ENCODE peak calls at places on chromosomes 11 and 22, in five cellular contexts. One of them, this sample, is unnamed. For H3K36me3, the result is how much of the 10 kb centered on the place peaks cover.

GRCh38 chr11:73139476-73140198 is 2.5 kb downstream of the FCHSD2 start:
- DNase-seq in neural progenitor cell: no peak
- DNase-seq in fibroblast of lung: peak
- DNase-seq in GM23338: no peak
- DNase-seq in mammary epithelial cell: no peak
- DNase-seq in this sample: peak

GRCh38 chr11:134574425-134574824 is 162.4 kb upstream of the B3GAT1 start:
- DNase-seq in fibroblast of lung: no peak
- DNase-seq in mammary epithelial cell: no peak
- DNase-seq in GM23338: no peak
- DNase-seq in neural progenitor cell: no peak
- DNase-seq in this sample: no peak

GRCh38 chr11:115611343-115611742 is 107.1 kb upstream of the CADM1 start:
- DNase-seq in fibroblast of lung: no peak
- DNase-seq in mammary epithelial cell: no peak
- DNase-seq in neural progenitor cell: peak
- DNase-seq in GM23338: peak
- DNase-seq in this sample: no peak

GRCh38 chr11:65537296-65537597 is 12.4 kb downstream of the SCYL1 start:
- DNase-seq in neural progenitor cell: no peak
- DNase-seq in fibroblast of lung: no peak
- DNase-seq in mammary epithelial cell: no peak
- DNase-seq in GM23338: no peak
- DNase-seq in this sample: no peak

GRCh38 chr11:101907826-101908225 is 7.0 kb upstream of the CEP126 start:
- DNase-seq in mammary epithelial cell: no peak
- DNase-seq in neural progenitor cell: no peak
- DNase-seq in fibroblast of lung: no peak
- DNase-seq in GM23338: no peak
- DNase-seq in this sample: no peak

GRCh38 chr11:71477637-71478011 is 24.6 kb downstream of the NADSYN1 start:
- DNase-seq in fibroblast of lung: no peak
- DNase-seq in neural progenitor cell: peak
- DNase-seq in GM23338: peak
- DNase-seq in mammary epithelial cell: no peak
- DNase-seq in this sample: no peak

GRCh38 chr11:3367221-3367620 is 11.7 kb downstream of the ZNF195 start:
- DNase-seq in GM23338: no peak
- DNase-seq in neural progenitor cell: no peak
- DNase-seq in mammary epithelial cell: no peak
- DNase-seq in fibroblast of lung: no peak
- DNase-seq in this sample: no peak

GRCh38 chr11:70952171-70952570 is 300.2 kb downstream of the SHANK2 start:
- DNase-seq in neural progenitor cell: no peak
- DNase-seq in fibroblast of lung: no peak
- DNase-seq in mammary epithelial cell: no peak
- DNase-seq in GM23338: no peak
- DNase-seq in this sample: no peak

GRCh38 chr22:20015971-20016733 is 471 bp downstream of the ARVCF start:
- DNase-seq in neural progenitor cell: peak
- DNase-seq in fibroblast of lung: no peak
- DNase-seq in GM23338: peak
- DNase-seq in mammary epithelial cell: no peak
- DNase-seq in this sample: no peak

GRCh38 chr22:27323646-27324045 is 477.9 kb downstream of the MN1 start:
- DNase-seq in fibroblast of lung: no peak
- DNase-seq in neural progenitor cell: no peak
- DNase-seq in mammary epithelial cell: no peak
- DNase-seq in GM23338: peak
- DNase-seq in this sample: no peak

GRCh38 chr22:47166446-47167016 is 404.1 kb downstream of the TBC1D22A start:
- DNase-seq in neural progenitor cell: no peak
- DNase-seq in GM23338: no peak
- DNase-seq in mammary epithelial cell: no peak
- DNase-seq in fibroblast of lung: no peak
- DNase-seq in this sample: no peak

GRCh38 chr11:65391007-65391406 is 4.6 kb downstream of the FRMD8 start:
- DNase-seq in fibroblast of lung: peak
- DNase-seq in GM23338: peak
- DNase-seq in mammary epithelial cell: no peak
- DNase-seq in neural progenitor cell: peak
- DNase-seq in this sample: peak

GRCh38 chr11:131916633-131917032 is 546.2 kb downstream of the NTM start:
- DNase-seq in fibroblast of lung: no peak
- DNase-seq in GM23338: no peak
- DNase-seq in mammary epithelial cell: no peak
- DNase-seq in neural progenitor cell: no peak
- DNase-seq in this sample: peak

GRCh38 chr22:49367016-49367697 is 460.5 kb downstream of the BRD1 start:
- DNase-seq in neural progenitor cell: peak
- DNase-seq in fibroblast of lung: no peak
- DNase-seq in GM23338: no peak
- DNase-seq in mammary epithelial cell: no peak
- DNase-seq in this sample: no peak

GRCh38 chr11:113237261-113237660 is 77.1 kb upstream of the TTC12 start:
- DNase-seq in GM23338: no peak
- DNase-seq in fibroblast of lung: no peak
- DNase-seq in mammary epithelial cell: no peak
- DNase-seq in neural progenitor cell: no peak
- DNase-seq in this sample: no peak

GRCh38 chr11:2687223-2687530 is 12.6 kb downstream of the KCNQ1OT1 start:
- DNase-seq in GM23338: no peak
- DNase-seq in neural progenitor cell: no peak
- DNase-seq in fibroblast of lung: no peak
- DNase-seq in mammary epithelial cell: no peak
- DNase-seq in this sample: no peak

GRCh38 chr11:103110406-103110805 is 1.2 kb downstream of the DYNC2H1 start:
- DNase-seq in fibroblast of lung: peak
- DNase-seq in neural progenitor cell: no peak
- DNase-seq in mammary epithelial cell: peak
- DNase-seq in GM23338: no peak
- DNase-seq in this sample: peak

GRCh38 chr11:65524747-65525658 is at the start of gene SCYL1:
- DNase-seq in GM23338: peak
- DNase-seq in mammary epithelial cell: peak
- DNase-seq in neural progenitor cell: peak
- DNase-seq in fibroblast of lung: peak
- DNase-seq in this sample: peak

GRCh38 chr11:37459430-37459829 is 861.4 kb upstream of the RAG2 start:
- DNase-seq in neural progenitor cell: no peak
- DNase-seq in fibroblast of lung: no peak
- DNase-seq in GM23338: no peak
- DNase-seq in mammary epithelial cell: no peak
- DNase-seq in this sample: no peak

GRCh38 chr11:76769645-76770586 is 13.2 kb upstream of the TSKU start:
- DNase-seq in fibroblast of lung: peak
- DNase-seq in neural progenitor cell: no peak
- DNase-seq in GM23338: no peak
- DNase-seq in mammary epithelial cell: peak
- DNase-seq in this sample: no peak

GRCh38 chr22:23769321-23769965 is 1.7 kb upstream of the CHCHD10 start:
- DNase-seq in GM23338: no peak
- DNase-seq in neural progenitor cell: no peak
- DNase-seq in fibroblast of lung: no peak
- DNase-seq in mammary epithelial cell: no peak
- DNase-seq in this sample: no peak

GRCh38 chr11:27700351-27701261 is at the start of gene BDNF:
- DNase-seq in neural progenitor cell: peak
- DNase-seq in GM23338: peak
- DNase-seq in mammary epithelial cell: no peak
- DNase-seq in fibroblast of lung: peak
- DNase-seq in this sample: peak

GRCh38 chr11:19241260-19242183 is 777 bp upstream of the E2F8 start:
- DNase-seq in GM23338: peak
- DNase-seq in neural progenitor cell: peak
- DNase-seq in mammary epithelial cell: no peak
- DNase-seq in fibroblast of lung: no peak
- DNase-seq in this sample: peak
- TF ChIP-seq EZH2 in GM23338: no peak
- TF ChIP-seq EZH2 in neural progenitor cell: no peak
- TF ChIP-seq EZH2 in mammary epithelial cell: no peak
- TF ChIP-seq EZH2 in fibroblast of lung: no peak
- TF ChIP-seq EZH2 in this sample: no peak

GRCh38 chr11:74870485-74870884 is 78.4 kb downstream of the XRRA1 start:
- DNase-seq in GM23338: peak
- DNase-seq in neural progenitor cell: peak
- DNase-seq in fibroblast of lung: peak
- DNase-seq in mammary epithelial cell: peak
- DNase-seq in this sample: peak
- TF ChIP-seq CTCF in GM23338: peak
- TF ChIP-seq CTCF in neural progenitor cell: peak
- TF ChIP-seq CTCF in fibroblast of lung: peak
- TF ChIP-seq CTCF in mammary epithelial cell: peak
- TF ChIP-seq CTCF in this sample: peak

GRCh38 chr22:21962655-21962949 is 10.0 kb upstream of the PPM1F start:
- DNase-seq in GM23338: no peak
- DNase-seq in mammary epithelial cell: no peak
- DNase-seq in neural progenitor cell: no peak
- DNase-seq in fibroblast of lung: no peak
- DNase-seq in this sample: no peak

GRCh38 chr22:21964918-21965484 is 12.4 kb upstream of the PPM1F start:
- DNase-seq in GM23338: no peak
- DNase-seq in mammary epithelial cell: no peak
- DNase-seq in fibroblast of lung: no peak
- DNase-seq in neural progenitor cell: no peak
- DNase-seq in this sample: no peak

GRCh38 chr22:21964234-21964633 is 11.6 kb upstream of the PPM1F start:
- DNase-seq in GM23338: no peak
- DNase-seq in fibroblast of lung: no peak
- DNase-seq in neural progenitor cell: no peak
- DNase-seq in mammary epithelial cell: no peak
- DNase-seq in this sample: no peak

GRCh38 chr22:21963286-21963685 is 10.6 kb upstream of the PPM1F start:
- DNase-seq in neural progenitor cell: no peak
- DNase-seq in fibroblast of lung: no peak
- DNase-seq in mammary epithelial cell: no peak
- DNase-seq in GM23338: no peak
- DNase-seq in this sample: no peak

GRCh38 chr22:21963790-21964211 is 11.2 kb upstream of the PPM1F start:
- DNase-seq in GM23338: no peak
- DNase-seq in neural progenitor cell: no peak
- DNase-seq in mammary epithelial cell: no peak
- DNase-seq in fibroblast of lung: no peak
- DNase-seq in this sample: no peak
- H3K36me3 ChIP-seq in GM23338: under half
- H3K36me3 ChIP-seq in neural progenitor cell: under half
- H3K36me3 ChIP-seq in mammary epithelial cell: under half
- H3K36me3 ChIP-seq in fibroblast of lung: under half
- H3K36me3 ChIP-seq in this sample: half or more

GRCh38 chr11:119796363-119797060 is 67.5 kb upstream of the NECTIN1 start:
- DNase-seq in mammary epithelial cell: no peak
- DNase-seq in fibroblast of lung: no peak
- DNase-seq in GM23338: no peak
- DNase-seq in neural progenitor cell: peak
- DNase-seq in this sample: no peak

GRCh38 chr11:119794756-119795155 is 65.8 kb upstream of the NECTIN1 start:
- DNase-seq in neural progenitor cell: no peak
- DNase-seq in mammary epithelial cell: no peak
- DNase-seq in GM23338: no peak
- DNase-seq in fibroblast of lung: peak
- DNase-seq in this sample: no peak

GRCh38 chr11:119793335-119793984 is 64.5 kb upstream of the NECTIN1 start:
- DNase-seq in mammary epithelial cell: no peak
- DNase-seq in fibroblast of lung: peak
- DNase-seq in neural progenitor cell: no peak
- DNase-seq in GM23338: no peak
- DNase-seq in this sample: no peak

GRCh38 chr11:119795231-119795630 is 66.2 kb upstream of the NECTIN1 start:
- DNase-seq in neural progenitor cell: no peak
- DNase-seq in fibroblast of lung: peak
- DNase-seq in GM23338: no peak
- DNase-seq in mammary epithelial cell: peak
- DNase-seq in this sample: peak

GRCh38 chr11:119794141-119794665 is 65.2 kb upstream of the NECTIN1 start:
- DNase-seq in GM23338: no peak
- DNase-seq in mammary epithelial cell: no peak
- DNase-seq in fibroblast of lung: no peak
- DNase-seq in neural progenitor cell: no peak
- DNase-seq in this sample: no peak
- TF ChIP-seq EZH2 in GM23338: no peak
- TF ChIP-seq EZH2 in mammary epithelial cell: no peak
- TF ChIP-seq EZH2 in fibroblast of lung: no peak
- TF ChIP-seq EZH2 in neural progenitor cell: no peak
- TF ChIP-seq EZH2 in this sample: no peak

GRCh38 chr11:59810189-59810910 is at the start of gene MRPL16:
- DNase-seq in mammary epithelial cell: peak
- DNase-seq in GM23338: peak
- DNase-seq in fibroblast of lung: peak
- DNase-seq in neural progenitor cell: peak
- DNase-seq in this sample: peak
- TF ChIP-seq CTCF in mammary epithelial cell: peak
- TF ChIP-seq CTCF in GM23338: peak
- TF ChIP-seq CTCF in fibroblast of lung: no peak
- TF ChIP-seq CTCF in neural progenitor cell: peak
- TF ChIP-seq CTCF in this sample: no peak

GRCh38 chr11:119673389-119674336 is 55.3 kb downstream of the NECTIN1 start:
- DNase-seq in GM23338: no peak
- DNase-seq in mammary epithelial cell: no peak
- DNase-seq in fibroblast of lung: no peak
- DNase-seq in neural progenitor cell: no peak
- DNase-seq in this sample: no peak
- H3K36me3 ChIP-seq in GM23338: under half
- H3K36me3 ChIP-seq in mammary epithelial cell: under half
- H3K36me3 ChIP-seq in fibroblast of lung: under half
- H3K36me3 ChIP-seq in neural progenitor cell: under half
- H3K36me3 ChIP-seq in this sample: under half

GRCh38 chr11:19786644-19787043 is 74.0 kb downstream of the NAV2 start:
- DNase-seq in GM23338: no peak
- DNase-seq in mammary epithelial cell: no peak
- DNase-seq in neural progenitor cell: no peak
- DNase-seq in fibroblast of lung: no peak
- DNase-seq in this sample: no peak

GRCh38 chr11:19788435-19788834 is 75.8 kb downstream of the NAV2 start:
- DNase-seq in GM23338: no peak
- DNase-seq in fibroblast of lung: no peak
- DNase-seq in mammary epithelial cell: no peak
- DNase-seq in neural progenitor cell: no peak
- DNase-seq in this sample: no peak

GRCh38 chr11:19790831-19791552 is 78.4 kb downstream of the NAV2 start:
- DNase-seq in GM23338: peak
- DNase-seq in neural progenitor cell: no peak
- DNase-seq in mammary epithelial cell: no peak
- DNase-seq in fibroblast of lung: no peak
- DNase-seq in this sample: no peak

GRCh38 chr11:19789840-19790710 is 77.4 kb downstream of the NAV2 start:
- DNase-seq in fibroblast of lung: peak
- DNase-seq in neural progenitor cell: no peak
- DNase-seq in mammary epithelial cell: no peak
- DNase-seq in GM23338: no peak
- DNase-seq in this sample: no peak

GRCh38 chr11:19789245-19789644 is 76.6 kb downstream of the NAV2 start:
- DNase-seq in neural progenitor cell: no peak
- DNase-seq in GM23338: no peak
- DNase-seq in mammary epithelial cell: no peak
- DNase-seq in fibroblast of lung: no peak
- DNase-seq in this sample: no peak
- TF ChIP-seq EZH2 in neural progenitor cell: no peak
- TF ChIP-seq EZH2 in GM23338: no peak
- TF ChIP-seq EZH2 in mammary epithelial cell: no peak
- TF ChIP-seq EZH2 in fibroblast of lung: no peak
- TF ChIP-seq EZH2 in this sample: no peak

This sample was measured in A673.